ENCODE peak calls at places on chromosomes 11 and 22, in five cellular contexts. O, D, C, H and A are unnamed samples.
A peak's percentile ranks its signal among the peaks of the same experiment; 100 is the strongest.

GRCh38 chr11:120128392-120129172 is 9.3 kb downstream of the TRIM29 start:
- DNase-seq in C (no peak), O (no peak), D (peak; percentile 28), H (peak; percentile 24), A (no peak)

GRCh38 chr11:72446929-72447753 is 12.8 kb upstream of the CLPB start:
- DNase-seq in O (no peak), C (no peak), D (peak; percentile 77), H (peak; percentile 79), A (peak; percentile 40)

GRCh38 chr11:16936643-16937042 is 77.6 kb downstream of the PLEKHA7 start:
- DNase-seq in D (no peak), O (no peak), H (no peak), C (no peak), A (no peak)

GRCh38 chr11:134349109-134349801 is 17.5 kb downstream of the GLB1L2 start:
- DNase-seq in H (no peak), C (no peak), D (no peak), O (no peak), A (no peak)

GRCh38 chr11:60831501-60832079 is 10.3 kb upstream of the CCDC86 start:
- DNase-seq in C (no peak), D (peak; percentile 53), H (peak; percentile 79), O (peak; percentile 27), A (no peak)

GRCh38 chr22:48554893-48555552 is 1272.7 kb downstream of the BRD1 start:
- DNase-seq in H (no peak), C (no peak), O (no peak), D (no peak), A (no peak)

GRCh38 chr22:23790819-23791736 is 4.3 kb downstream of the SMARCB1 start:
- DNase-seq in H (no peak), O (no peak), C (no peak), D (peak; percentile 76), A (no peak)

GRCh38 chr11:75420224-75421034 is 12.6 kb downstream of the KLHL35 start:
- DNase-seq in H (no peak), O (no peak), D (no peak), C (no peak), A (no peak)

GRCh38 chr22:23072035-23072910 is 2.0 kb downstream of the GNAZ start:
- DNase-seq in D (no peak), C (no peak), H (peak; percentile 84), O (no peak), A (no peak)

GRCh38 chr11:3834349-3835099 is 6.2 kb downstream of the RHOG start:
- DNase-seq in H (no peak), D (no peak), O (peak; percentile 32), C (no peak), A (no peak)

GRCh38 chr11:45182902-45183301 is 36.5 kb downstream of the PRDM11 start:
- DNase-seq in O (peak; percentile 39), C (no peak), D (peak; percentile 49), H (peak; percentile 44), A (no peak)

GRCh38 chr11:58575377-58576020 is at the start of gene LPXN:
- DNase-seq in O (peak; percentile 60), H (peak; percentile 90), C (no peak), D (peak; percentile 8), A (peak; percentile 69)

GRCh38 chr11:133134561-133135173 is 397.6 kb downstream of the OPCML start:
- DNase-seq in O (peak; percentile 69), H (peak; percentile 26), C (no peak), D (peak; percentile 53), A (peak; percentile 66)

GRCh38 chr11:65630215-65630614 is 7.7 kb upstream of the SIPA1 start:
- DNase-seq in O (no peak), D (no peak), C (no peak), H (no peak), A (no peak)

GRCh38 chr11:8604078-8604723 is 10.2 kb upstream of the STK33 start:
- DNase-seq in O (peak; percentile 70), H (peak; percentile 100), D (peak; percentile 100), C (no peak), A (no peak)

GRCh38 chr11:62612366-62613274 is at the start of the genes EML3 and ROM1:
- DNase-seq in H (peak; percentile 84), D (peak; percentile 98), O (peak; percentile 91), C (peak; percentile 51), A (peak; percentile 87)

GRCh38 chr11:75035911-75036536 is 47.3 kb downstream of the NEU3 start:
- DNase-seq in H (peak; percentile 68), D (no peak), C (no peak), O (no peak), A (no peak)

GRCh38 chr11:61885784-61886580 is 5.4 kb downstream of the FADS3 start:
- DNase-seq in C (no peak), H (no peak), D (no peak), O (no peak), A (no peak)

GRCh38 chr11:58628446-58628845 is 6.0 kb downstream of the CNTF start:
- DNase-seq in C (no peak), D (no peak), O (no peak), H (peak; percentile 36), A (no peak)

GRCh38 chr11:61704838-61705237 is 24.6 kb downstream of the DAGLA start:
- DNase-seq in O (no peak), C (no peak), D (no peak), H (no peak), A (no peak)

GRCh38 chr11:61062181-61062955 is 39.9 kb upstream of the CD5 start:
- DNase-seq in O (peak; percentile 17), D (no peak), C (no peak), H (no peak), A (no peak)

GRCh38 chr11:118606844-118607228 is 579 bp upstream of the PHLDB1 start:
- DNase-seq in C (no peak), H (no peak), D (no peak), O (no peak), A (peak; percentile 34)

GRCh38 chr11:69189059-69189458 is 33.3 kb downstream of the SMIM38 start:
- DNase-seq in H (no peak), O (no peak), D (no peak), C (no peak), A (no peak)

GRCh38 chr22:24473278-24473677 is 21.9 kb upstream of the UPB1 start:
- DNase-seq in O (no peak), H (no peak), C (no peak), D (no peak), A (no peak)

GRCh38 chr11:28133146-28133545 is 25.0 kb downstream of the METTL15 start:
- DNase-seq in C (no peak), O (no peak), D (no peak), H (peak; percentile 64), A (no peak)

GRCh38 chr11:119366690-119367620 is 14.5 kb downstream of the USP2 start:
- DNase-seq in O (no peak), D (no peak), H (no peak), C (no peak), A (no peak)

GRCh38 chr11:66288138-66288865 is 641 bp downstream of the YIF1A start:
- DNase-seq in C (no peak), D (no peak), O (peak; percentile 21), H (peak; percentile 38), A (no peak)